ENCODE peak calls at places on chromosomes 5 and 9, in eight cellular contexts. One of them, this sample, is unnamed.

GRCh38 chr5:53023969-53024368 is 34.8 kb downstream of the ITGA2 start:
- DNase-seq in SHP77: no peak
- DNase-seq in amniotic stem cell: peak; percentile 22
- DNase-seq in posterior cingulate gyrus: no peak
- DNase-seq in ecto neural progenitor cell: no peak
- DNase-seq in fibroblast of the aortic adventitia: peak; percentile 86
- DNase-seq in GDM1: no peak
- DNase-seq in stimulated activated CD4-positive, alpha-beta T cell treated with anti-CD3 and anti-CD28 coated beads, Interleukin-15, amount 100 ng/mL, for 1 hour: no peak
- DNase-seq in this sample: no peak

GRCh38 chr9:69249337-69249736 is 75.3 kb downstream of the TJP2 start:
- DNase-seq in posterior cingulate gyrus: no peak
- DNase-seq in ecto neural progenitor cell: no peak
- DNase-seq in amniotic stem cell: no peak
- DNase-seq in GDM1: peak; percentile 1
- DNase-seq in SHP77: no peak
- DNase-seq in stimulated activated CD4-positive, alpha-beta T cell treated with anti-CD3 and anti-CD28 coated beads, Interleukin-15, amount 100 ng/mL, for 1 hour: no peak
- DNase-seq in fibroblast of the aortic adventitia: no peak
- DNase-seq in this sample: no peak

GRCh38 chr5:7397005-7397546 is 1.1 kb downstream of the ADCY2 start:
- DNase-seq in SHP77: no peak
- DNase-seq in fibroblast of the aortic adventitia: peak; percentile 32
- DNase-seq in posterior cingulate gyrus: no peak
- DNase-seq in stimulated activated CD4-positive, alpha-beta T cell treated with anti-CD3 and anti-CD28 coated beads, Interleukin-15, amount 100 ng/mL, for 1 hour: no peak
- DNase-seq in ecto neural progenitor cell: no peak
- DNase-seq in GDM1: no peak
- DNase-seq in amniotic stem cell: no peak
- DNase-seq in this sample: no peak

GRCh38 chr5:109479260-109479860 is 69.6 kb upstream of the PJA2 start:
- DNase-seq in ecto neural progenitor cell: no peak
- DNase-seq in fibroblast of the aortic adventitia: peak; percentile 57
- DNase-seq in stimulated activated CD4-positive, alpha-beta T cell treated with anti-CD3 and anti-CD28 coated beads, Interleukin-15, amount 100 ng/mL, for 1 hour: no peak
- DNase-seq in SHP77: no peak
- DNase-seq in amniotic stem cell: no peak
- DNase-seq in GDM1: no peak
- DNase-seq in posterior cingulate gyrus: no peak
- DNase-seq in this sample: no peak

GRCh38 chr5:53871050-53871449 is 310.6 kb downstream of the NDUFS4 start:
- DNase-seq in stimulated activated CD4-positive, alpha-beta T cell treated with anti-CD3 and anti-CD28 coated beads, Interleukin-15, amount 100 ng/mL, for 1 hour: no peak
- DNase-seq in amniotic stem cell: no peak
- DNase-seq in GDM1: no peak
- DNase-seq in SHP77: no peak
- DNase-seq in ecto neural progenitor cell: no peak
- DNase-seq in fibroblast of the aortic adventitia: peak; percentile 18
- DNase-seq in posterior cingulate gyrus: no peak
- DNase-seq in this sample: no peak

GRCh38 chr5:138754699-138755057 is 1.5 kb downstream of the CTNNA1 start:
- DNase-seq in ecto neural progenitor cell: no peak
- DNase-seq in stimulated activated CD4-positive, alpha-beta T cell treated with anti-CD3 and anti-CD28 coated beads, Interleukin-15, amount 100 ng/mL, for 1 hour: no peak
- DNase-seq in fibroblast of the aortic adventitia: no peak
- DNase-seq in GDM1: no peak
- DNase-seq in amniotic stem cell: no peak
- DNase-seq in posterior cingulate gyrus: no peak
- DNase-seq in SHP77: no peak
- DNase-seq in this sample: no peak

GRCh38 chr9:94782367-94783120 is 56.0 kb downstream of the AOPEP start:
- DNase-seq in amniotic stem cell: no peak
- DNase-seq in ecto neural progenitor cell: no peak
- DNase-seq in GDM1: no peak
- DNase-seq in posterior cingulate gyrus: no peak
- DNase-seq in SHP77: no peak
- DNase-seq in fibroblast of the aortic adventitia: peak; percentile 93
- DNase-seq in stimulated activated CD4-positive, alpha-beta T cell treated with anti-CD3 and anti-CD28 coated beads, Interleukin-15, amount 100 ng/mL, for 1 hour: no peak
- DNase-seq in this sample: no peak

GRCh38 chr5:83559141-83559785 is 87.7 kb downstream of the VCAN start:
- DNase-seq in amniotic stem cell: no peak
- DNase-seq in fibroblast of the aortic adventitia: no peak
- DNase-seq in GDM1: no peak
- DNase-seq in posterior cingulate gyrus: no peak
- DNase-seq in stimulated activated CD4-positive, alpha-beta T cell treated with anti-CD3 and anti-CD28 coated beads, Interleukin-15, amount 100 ng/mL, for 1 hour: no peak
- DNase-seq in SHP77: no peak
- DNase-seq in ecto neural progenitor cell: no peak
- DNase-seq in this sample: no peak

GRCh38 chr5:132457371-132458225 is 33.0 kb downstream of the IRF1 start:
- DNase-seq in fibroblast of the aortic adventitia: peak; percentile 81
- DNase-seq in stimulated activated CD4-positive, alpha-beta T cell treated with anti-CD3 and anti-CD28 coated beads, Interleukin-15, amount 100 ng/mL, for 1 hour: no peak
- DNase-seq in SHP77: no peak
- DNase-seq in posterior cingulate gyrus: no peak
- DNase-seq in GDM1: peak; percentile 56
- DNase-seq in amniotic stem cell: no peak
- DNase-seq in ecto neural progenitor cell: no peak
- DNase-seq in this sample: no peak